ENCODE peak calls at places on chromosomes 13 and 19, in four cellular contexts. H is foreskin fibroblast, X is uterus, Z is HTR-8/SVneo. R is an unnamed sample.

GRCh38 chr19:4575978-4576933 is 16.8 kb upstream of the SEMA6B start:
- DNase-seq in H (peak), X (peak), Z (no peak), R (peak)

GRCh38 chr13:29849731-29850212 is 645 bp downstream of the UBL3 start:
- DNase-seq in H (peak), X (peak), Z (no peak), R (peak)

GRCh38 chr19:401836-402535 is 7.0 kb downstream of the C2CD4C start:
- DNase-seq in H (peak), X (peak), Z (no peak), R (no peak)

GRCh38 chr19:49746206-49746958 is 16.7 kb downstream of the TSKS start:
- DNase-seq in H (peak), X (peak), Z (no peak), R (peak)

GRCh38 chr19:55253842-55254624 is 4.8 kb downstream of the PPP6R1 start:
- DNase-seq in H (no peak), X (no peak), Z (no peak), R (no peak)

GRCh38 chr13:99796175-99796819 is 175.3 kb downstream of the ZIC5 start:
- DNase-seq in H (peak), X (no peak), Z (peak), R (peak)

GRCh38 chr13:30477346-30478235 is 11.9 kb upstream of the HMGB1 start:
- DNase-seq in H (no peak), X (no peak), Z (no peak), R (no peak)

GRCh38 chr19:32902448-32902847 is 32.9 kb upstream of the SLC7A9 start:
- DNase-seq in H (no peak), X (no peak), Z (no peak), R (no peak)

GRCh38 chr13:25803626-25804025 is 248.2 kb downstream of the SHISA2 start:
- DNase-seq in H (no peak), X (no peak), Z (no peak), R (no peak)

R was measured in AG20443.